ENCODE peak calls at places on chromosomes 1 and 21, in five cellular contexts. H, M, T, B and G are unnamed samples.

GRCh38 chr1:241834733-241835377 is 13.1 kb upstream of the EXO1 start:
- DNase-seq in H (peak; percentile 4), T (no peak), B (no peak), M (no peak), G (no peak)

GRCh38 chr1:162840256-162840839 is 20.6 kb downstream of the CCDC190 start:
- DNase-seq in T (no peak), H (no peak), B (no peak), M (no peak), G (no peak)

GRCh38 chr1:32758795-32759430 is 56.3 kb upstream of the SYNC start:
- DNase-seq in M (no peak), T (no peak), H (no peak), B (no peak), G (no peak)

GRCh38 chr1:201713093-201713810 is 115.7 kb upstream of the IPO9 start:
- DNase-seq in T (peak; percentile 67), B (peak; percentile 100), M (no peak), H (peak; percentile 99), G (peak; percentile 98)

GRCh38 chr1:214698589-214698988 is 95.6 kb downstream of the CENPF start:
- DNase-seq in T (no peak), M (no peak), B (no peak), H (no peak), G (no peak)

GRCh38 chr1:89607888-89608626 is 24.9 kb upstream of the LRRC8C start:
- DNase-seq in B (no peak), T (no peak), M (no peak), H (no peak), G (peak; percentile 70)

GRCh38 chr1:246794261-246795093 is 70.3 kb downstream of the SCCPDH start:
- DNase-seq in M (no peak), H (no peak), T (no peak), B (no peak), G (no peak)

GRCh38 chr1:36168538-36168937 is 12.6 kb downstream of the MAP7D1 start:
- DNase-seq in T (no peak), H (no peak), M (no peak), B (no peak), G (no peak)

GRCh38 chr1:68808351-68808750 is 311.5 kb upstream of the DEPDC1 start:
- DNase-seq in M (no peak), H (no peak), B (no peak), T (no peak), G (no peak)

GRCh38 chr1:44326066-44326701 is 28.9 kb downstream of the ERI3 start:
- DNase-seq in M (no peak), B (no peak), H (no peak), T (no peak), G (no peak)

DNA sequence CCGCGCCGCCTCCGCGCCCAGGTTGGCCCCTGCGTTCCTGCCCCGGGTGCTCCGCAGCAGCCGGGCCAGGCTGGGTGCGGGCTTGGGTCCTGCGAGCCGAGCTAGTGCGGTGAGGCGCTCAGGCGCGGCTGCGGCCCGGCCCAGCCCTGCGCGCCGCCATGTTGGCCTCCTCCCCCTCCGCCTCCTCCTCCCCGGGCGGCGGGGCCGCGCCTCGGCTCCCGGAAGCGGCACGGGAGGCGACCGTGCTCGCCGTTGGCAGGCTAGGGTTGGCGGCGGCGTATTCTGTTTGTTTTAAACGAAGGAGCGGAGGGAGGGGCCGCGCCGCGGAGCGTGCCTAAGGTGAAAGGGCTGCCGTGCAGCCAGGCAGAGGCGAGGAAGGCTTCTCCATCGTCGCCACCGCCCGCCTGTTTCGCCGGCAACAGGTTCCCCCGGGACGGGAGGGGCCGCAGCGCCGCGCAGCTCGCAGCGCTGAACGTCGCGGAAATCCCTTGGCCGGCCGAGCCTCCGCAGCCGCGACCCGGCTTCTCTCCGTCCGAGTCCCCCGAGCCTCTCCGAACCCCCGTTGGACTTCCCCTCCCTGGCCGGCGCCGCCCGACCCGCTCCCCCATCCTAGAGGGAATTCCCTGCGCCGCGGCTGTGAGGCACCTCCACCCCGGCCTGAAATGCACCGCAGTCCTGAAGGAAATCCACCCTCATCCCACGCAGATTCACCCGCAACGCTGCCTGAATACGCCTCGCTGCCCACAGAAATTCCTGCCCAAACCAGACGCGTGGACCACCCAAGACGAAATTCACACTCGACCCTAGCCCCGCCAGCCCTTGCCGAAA is at the start of gene USP24:
- DNase-seq in M (peak; percentile 80), B (peak; percentile 83), H (peak; percentile 89), T (peak; percentile 75), G (peak; percentile 69)
- TF ChIP-seq POLR2A in M (peak; percentile 88), B (peak; percentile 83), H (peak; percentile 87), T (peak; percentile 84), G (peak; percentile 64)

DNA sequence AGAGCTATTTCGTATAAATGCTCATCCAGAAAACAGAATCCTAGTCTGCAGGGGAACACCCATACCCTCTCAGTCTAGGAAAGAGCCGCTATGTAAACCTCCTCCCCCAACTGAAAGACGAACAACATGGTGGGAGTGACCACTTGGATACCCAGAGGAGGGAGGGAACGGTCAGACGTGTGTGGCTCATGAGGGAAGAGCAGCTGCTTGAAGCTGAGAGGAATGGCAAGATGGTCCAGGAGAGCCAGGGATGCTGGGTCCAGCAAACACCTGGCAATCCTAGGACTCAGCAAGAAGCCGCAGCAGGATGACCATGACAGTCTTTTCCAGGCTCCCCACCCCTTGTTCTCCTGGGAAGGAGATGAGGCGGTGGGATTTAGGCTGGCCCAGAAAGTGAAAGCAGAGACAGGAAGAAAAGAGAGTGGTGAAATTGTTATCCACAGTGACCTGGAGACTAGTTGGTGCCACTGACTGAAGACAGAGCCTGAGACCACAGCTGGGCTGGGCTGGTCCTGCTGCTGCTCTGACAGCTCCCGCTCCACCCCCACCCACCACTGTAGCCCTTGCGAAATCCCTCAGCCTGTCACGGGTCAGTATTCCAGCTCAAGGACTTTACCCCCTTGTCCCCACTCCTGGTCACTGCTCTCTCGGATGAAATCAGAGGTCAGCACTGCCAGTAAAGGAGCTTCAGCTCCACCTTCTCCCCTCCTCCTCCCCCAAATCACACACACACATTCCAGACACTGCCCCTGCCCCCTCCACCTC is 3.6 kb downstream of the CERS2 start:
- DNase-seq in B (peak; percentile 93), H (peak; percentile 94), T (peak; percentile 96), M (no peak), G (peak; percentile 97)
- TF ChIP-seq POLR2A in B (no peak), H (no peak), T (peak; percentile 48), M (no peak), G (peak; percentile 83)

GRCh38 chr1:198681831-198682756 is 43.3 kb downstream of the PTPRC start:
- DNase-seq in M (no peak), T (no peak), B (peak; percentile 69), H (peak; percentile 80), G (peak; percentile 50)
- TF ChIP-seq POLR2A in M (peak; percentile 65), T (no peak), B (no peak), H (no peak), G (no peak)

GRCh38 chr21:45363921-45364463 is 41.0 kb upstream of the COL18A1 start:
- DNase-seq in B (peak; percentile 95), T (peak; percentile 78), H (peak; percentile 81), M (peak; percentile 62), G (peak; percentile 95)
- TF ChIP-seq POLR2A in B (no peak), T (peak; percentile 12), H (no peak), M (no peak), G (peak; percentile 41)

DNA sequence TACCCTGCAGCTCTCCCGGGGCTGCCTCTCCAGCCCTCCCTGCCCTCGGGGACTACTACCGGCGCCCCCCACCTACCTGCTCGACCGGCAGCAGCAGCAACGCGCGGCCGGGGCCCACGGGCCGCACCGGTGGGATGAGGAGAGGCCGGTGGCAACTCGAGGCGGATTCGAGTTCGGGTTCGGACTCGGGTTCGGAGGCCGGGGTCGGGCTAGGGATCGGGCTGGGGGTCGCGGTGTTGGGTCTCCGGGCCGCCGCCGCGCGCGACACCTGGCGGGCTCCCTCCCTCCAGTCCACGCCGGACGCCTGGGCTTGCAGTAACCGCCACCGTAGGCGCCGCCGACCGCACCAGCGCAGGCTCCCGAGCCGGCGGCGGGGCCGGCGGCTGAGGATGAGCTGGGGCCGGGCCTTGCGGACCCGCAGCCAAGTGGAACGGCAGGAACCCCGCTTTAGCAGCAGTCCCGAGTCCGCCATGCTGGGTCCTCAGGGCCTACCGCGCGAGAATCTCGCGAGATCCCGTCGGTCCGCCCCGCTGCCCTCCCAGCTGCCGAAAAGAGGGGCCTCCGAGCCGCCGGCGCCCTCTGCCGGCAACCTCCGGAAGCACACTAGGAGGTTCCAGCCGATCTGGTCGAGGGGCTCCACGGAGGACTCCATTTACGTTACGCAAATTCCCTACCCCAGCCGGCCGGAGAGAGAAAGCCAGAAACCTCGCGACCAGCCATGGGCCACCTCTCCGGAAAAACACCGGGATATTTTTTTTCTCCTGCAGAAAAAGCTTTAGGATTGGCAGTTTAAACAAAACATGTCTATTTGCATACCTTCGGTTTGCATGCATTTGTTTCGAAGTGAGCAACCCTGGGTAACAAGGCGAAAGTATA is at the start of gene NOL9:
- DNase-seq in M (peak; percentile 96), T (peak; percentile 93), H (peak; percentile 93), B (peak; percentile 96), G (peak; percentile 96)
- TF ChIP-seq POLR2A in M (peak; percentile 88), T (peak; percentile 64), H (peak; percentile 55), B (no peak), G (peak; percentile 47)

DNA sequence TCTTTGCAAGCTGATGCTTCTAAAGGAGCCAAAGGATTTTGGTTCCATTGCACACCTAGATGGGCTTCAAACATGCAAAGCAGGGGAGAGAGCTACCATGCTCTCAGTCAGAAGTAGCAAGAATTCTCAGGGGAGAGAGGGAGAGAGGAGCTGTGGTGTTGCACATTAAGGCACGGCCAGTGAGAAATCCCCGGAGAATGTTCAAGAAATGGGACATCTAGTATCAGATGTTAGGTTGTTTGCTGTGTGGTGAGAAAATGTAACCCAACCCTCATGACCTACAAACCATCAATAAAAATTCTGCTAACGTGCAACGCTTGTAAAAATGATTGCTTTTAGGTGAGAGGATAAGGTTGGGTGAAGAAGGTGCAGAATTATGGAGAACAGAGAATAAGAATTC is 25.1 kb upstream of the KIAA0040 start:
- DNase-seq in M (no peak), B (no peak), T (no peak), H (no peak), G (no peak)
- TF ChIP-seq POLR2A in M (no peak), B (no peak), T (no peak), H (no peak), G (no peak)

GRCh38 chr1:21439345-21439720 is 604 bp upstream of the NBPF3 start:
- DNase-seq in M (no peak), T (no peak), H (no peak), B (no peak), G (no peak)
- TF ChIP-seq POLR2A in M (no peak), T (no peak), H (no peak), B (no peak), G (no peak)